ENCODE peak calls at places on chromosomes 16 and 17, in ten cellular contexts. One of them, this sample, is unnamed.

GRCh38 chr17:17523001-17523713 is 27.0 kb upstream of the RASD1 start:
- DNase-seq in BE2C: no peak
- DNase-seq in mammary epithelial cell: no peak
- DNase-seq in neural progenitor cell: peak; percentile 50
- DNase-seq in lung: no peak
- DNase-seq in GM23338: peak; percentile 25
- DNase-seq in pancreas: peak; percentile 75
- DNase-seq in breast epithelium: no peak
- DNase-seq in PC-3: no peak
- DNase-seq in ovary: no peak
- DNase-seq in this sample: no peak

GRCh38 chr17:21285164-21286065 is 904 bp downstream of the MAP2K3 start:
- DNase-seq in BE2C: no peak
- DNase-seq in mammary epithelial cell: peak; percentile 69
- DNase-seq in neural progenitor cell: peak; percentile 36
- DNase-seq in lung: no peak
- DNase-seq in GM23338: no peak
- DNase-seq in pancreas: peak; percentile 64
- DNase-seq in breast epithelium: no peak
- DNase-seq in PC-3: peak; percentile 55
- DNase-seq in ovary: peak; percentile 48
- DNase-seq in this sample: no peak

GRCh38 chr16:7209598-7209997 is 123.0 kb upstream of the RBFOX1 start:
- DNase-seq in BE2C: no peak
- DNase-seq in mammary epithelial cell: peak; percentile 0
- DNase-seq in neural progenitor cell: no peak
- DNase-seq in lung: no peak
- DNase-seq in GM23338: no peak
- DNase-seq in pancreas: no peak
- DNase-seq in breast epithelium: no peak
- DNase-seq in PC-3: no peak
- DNase-seq in ovary: no peak
- DNase-seq in this sample: no peak

GRCh38 chr17:1467898-1468492 is 12.0 kb upstream of the CRK start:
- DNase-seq in BE2C: no peak
- DNase-seq in mammary epithelial cell: no peak
- DNase-seq in neural progenitor cell: peak; percentile 40
- DNase-seq in lung: peak; percentile 81
- DNase-seq in GM23338: peak; percentile 72
- DNase-seq in pancreas: no peak
- DNase-seq in breast epithelium: no peak
- DNase-seq in PC-3: no peak
- DNase-seq in ovary: peak; percentile 43
- DNase-seq in this sample: no peak

GRCh38 chr16:84442416-84443145 is 61.9 kb downstream of the MEAK7 start:
- DNase-seq in BE2C: no peak
- DNase-seq in mammary epithelial cell: no peak
- DNase-seq in neural progenitor cell: no peak
- DNase-seq in lung: no peak
- DNase-seq in GM23338: no peak
- DNase-seq in pancreas: no peak
- DNase-seq in breast epithelium: no peak
- DNase-seq in PC-3: no peak
- DNase-seq in ovary: no peak
- DNase-seq in this sample: no peak

GRCh38 chr16:83336630-83337029 is 471.1 kb upstream of the HSBP1 start:
- DNase-seq in BE2C: no peak
- DNase-seq in mammary epithelial cell: peak; percentile 61
- DNase-seq in neural progenitor cell: no peak
- DNase-seq in lung: no peak
- DNase-seq in GM23338: no peak
- DNase-seq in pancreas: no peak
- DNase-seq in breast epithelium: no peak
- DNase-seq in PC-3: no peak
- DNase-seq in ovary: no peak
- DNase-seq in this sample: no peak

GRCh38 chr17:73072254-73072962 is 20.1 kb downstream of the SLC39A11 start:
- DNase-seq in BE2C: no peak
- DNase-seq in mammary epithelial cell: no peak
- DNase-seq in neural progenitor cell: no peak
- DNase-seq in lung: no peak
- DNase-seq in GM23338: no peak
- DNase-seq in pancreas: no peak
- DNase-seq in breast epithelium: peak; percentile 14
- DNase-seq in PC-3: no peak
- DNase-seq in ovary: no peak
- DNase-seq in this sample: no peak

GRCh38 chr17:72863511-72864175 is 228.8 kb downstream of the SLC39A11 start:
- DNase-seq in BE2C: no peak
- DNase-seq in mammary epithelial cell: no peak
- DNase-seq in neural progenitor cell: peak; percentile 18
- DNase-seq in lung: no peak
- DNase-seq in GM23338: no peak
- DNase-seq in pancreas: no peak
- DNase-seq in breast epithelium: no peak
- DNase-seq in PC-3: no peak
- DNase-seq in ovary: no peak
- DNase-seq in this sample: no peak

GRCh38 chr16:89198417-89199240 is 1.7 kb downstream of the SLC22A31 start:
- DNase-seq in BE2C: no peak
- DNase-seq in mammary epithelial cell: no peak
- DNase-seq in neural progenitor cell: no peak
- DNase-seq in lung: no peak
- DNase-seq in GM23338: no peak
- DNase-seq in pancreas: peak; percentile 32
- DNase-seq in breast epithelium: no peak
- DNase-seq in PC-3: no peak
- DNase-seq in ovary: no peak
- DNase-seq in this sample: no peak

GRCh38 chr16:4846901-4847773 is at the start of the genes GLYR1 and UBN1:
- DNase-seq in BE2C: peak; percentile 100
- DNase-seq in mammary epithelial cell: peak; percentile 97
- DNase-seq in neural progenitor cell: peak; percentile 100
- DNase-seq in lung: peak; percentile 99
- DNase-seq in GM23338: peak; percentile 99
- DNase-seq in pancreas: peak; percentile 100
- DNase-seq in breast epithelium: peak; percentile 100
- DNase-seq in PC-3: peak; percentile 94
- DNase-seq in ovary: peak; percentile 99
- DNase-seq in this sample: peak; percentile 99

GRCh38 chr17:9905902-9906301 is 831 bp upstream of the RCVRN start:
- DNase-seq in BE2C: no peak
- DNase-seq in mammary epithelial cell: no peak
- DNase-seq in neural progenitor cell: peak; percentile 66
- DNase-seq in lung: no peak
- DNase-seq in GM23338: peak; percentile 77
- DNase-seq in pancreas: no peak
- DNase-seq in breast epithelium: no peak
- DNase-seq in PC-3: peak; percentile 35
- DNase-seq in ovary: no peak
- DNase-seq in this sample: no peak

GRCh38 chr16:74792225-74792624 is 17.6 kb upstream of the FA2H start:
- DNase-seq in BE2C: no peak
- DNase-seq in mammary epithelial cell: no peak
- DNase-seq in neural progenitor cell: no peak
- DNase-seq in lung: no peak
- DNase-seq in GM23338: no peak
- DNase-seq in pancreas: no peak
- DNase-seq in breast epithelium: no peak
- DNase-seq in PC-3: no peak
- DNase-seq in ovary: no peak
- DNase-seq in this sample: no peak

GRCh38 chr17:73972901-73973300 is 230.6 kb upstream of the RPL38 start:
- DNase-seq in BE2C: no peak
- DNase-seq in mammary epithelial cell: no peak
- DNase-seq in neural progenitor cell: no peak
- DNase-seq in lung: no peak
- DNase-seq in GM23338: no peak
- DNase-seq in pancreas: no peak
- DNase-seq in breast epithelium: no peak
- DNase-seq in PC-3: no peak
- DNase-seq in ovary: no peak
- DNase-seq in this sample: no peak

DNA sequence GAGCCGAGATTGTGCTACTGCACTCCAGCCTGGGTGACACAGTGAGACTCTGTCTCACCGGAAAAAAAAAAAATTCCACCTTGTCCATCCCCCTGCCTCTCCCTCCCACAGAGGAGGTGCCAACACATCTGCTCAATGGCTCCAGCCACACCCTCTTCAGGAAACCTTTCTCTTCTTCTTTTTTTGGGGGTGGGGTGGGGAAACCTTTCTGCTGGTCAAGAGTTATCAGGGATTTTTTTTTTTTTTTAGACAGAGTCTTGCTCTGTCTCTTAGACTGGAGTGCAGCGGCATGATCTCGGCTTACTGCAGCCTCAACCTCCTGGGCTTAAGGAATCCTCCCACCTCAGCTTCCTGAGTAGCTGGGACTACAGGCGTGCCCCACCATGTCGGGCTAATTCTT is 18.7 kb downstream of the TNS4 start:
- DNase-seq in BE2C: no peak
- DNase-seq in mammary epithelial cell: peak; percentile 65
- DNase-seq in neural progenitor cell: no peak
- DNase-seq in lung: no peak
- DNase-seq in GM23338: no peak
- DNase-seq in pancreas: no peak
- DNase-seq in breast epithelium: no peak
- DNase-seq in PC-3: peak; percentile 24
- DNase-seq in ovary: no peak
- DNase-seq in this sample: no peak
- H3K4me1 ChIP-seq in BE2C: peaks cover 4% of the 10 kb centered on the region
- H3K4me1 ChIP-seq in mammary epithelial cell: peaks cover 59% of the 10 kb centered on the region
- H3K4me1 ChIP-seq in neural progenitor cell: peaks cover 3% of the 10 kb centered on the region
- H3K4me1 ChIP-seq in lung: no peaks in the 10 kb centered on the region
- H3K4me1 ChIP-seq in GM23338: peaks cover 23% of the 10 kb centered on the region
- H3K4me1 ChIP-seq in pancreas: no peaks in the 10 kb centered on the region
- H3K4me1 ChIP-seq in breast epithelium: peaks cover 11% of the 10 kb centered on the region
- H3K4me1 ChIP-seq in PC-3: peaks cover 49% of the 10 kb centered on the region
- H3K4me1 ChIP-seq in ovary: peaks cover 7% of the 10 kb centered on the region
- H3K4me1 ChIP-seq in this sample: peaks cover 12% of the 10 kb centered on the region

GRCh38 chr16:3004781-3005284 is 7.9 kb upstream of the CLDN9 start:
- DNase-seq in BE2C: no peak
- DNase-seq in mammary epithelial cell: no peak
- DNase-seq in neural progenitor cell: peak; percentile 38
- DNase-seq in lung: peak; percentile 64
- DNase-seq in GM23338: peak; percentile 83
- DNase-seq in pancreas: peak; percentile 79
- DNase-seq in breast epithelium: no peak
- DNase-seq in PC-3: peak; percentile 38
- DNase-seq in ovary: no peak
- DNase-seq in this sample: no peak
- H3K27me3 ChIP-seq in BE2C: peaks cover 3% of the 10 kb centered on the region
- H3K27me3 ChIP-seq in mammary epithelial cell: no peaks in the 10 kb centered on the region
- H3K27me3 ChIP-seq in neural progenitor cell: peaks cover 53% of the 10 kb centered on the region
- H3K27me3 ChIP-seq in lung: no peaks in the 10 kb centered on the region
- H3K27me3 ChIP-seq in GM23338: no peaks in the 10 kb centered on the region
- H3K27me3 ChIP-seq in pancreas: no peaks in the 10 kb centered on the region
- H3K27me3 ChIP-seq in breast epithelium: peaks cover 2% of the 10 kb centered on the region
- H3K27me3 ChIP-seq in PC-3: no peaks in the 10 kb centered on the region
- H3K27me3 ChIP-seq in ovary: peaks cover 8% of the 10 kb centered on the region
- H3K27me3 ChIP-seq in this sample: peaks cover 16% of the 10 kb centered on the region

GRCh38 chr17:79269620-79270019 is 195.0 kb downstream of the ENGASE start:
- DNase-seq in BE2C: no peak
- DNase-seq in mammary epithelial cell: no peak
- DNase-seq in neural progenitor cell: no peak
- DNase-seq in lung: no peak
- DNase-seq in GM23338: peak; percentile 36
- DNase-seq in pancreas: no peak
- DNase-seq in breast epithelium: no peak
- DNase-seq in PC-3: no peak
- DNase-seq in ovary: no peak
- DNase-seq in this sample: no peak

GRCh38 chr17:79273660-79274059 is 199.0 kb downstream of the ENGASE start:
- DNase-seq in BE2C: no peak
- DNase-seq in mammary epithelial cell: no peak
- DNase-seq in neural progenitor cell: no peak
- DNase-seq in lung: no peak
- DNase-seq in GM23338: no peak
- DNase-seq in pancreas: peak; percentile 54
- DNase-seq in breast epithelium: no peak
- DNase-seq in PC-3: no peak
- DNase-seq in ovary: no peak
- DNase-seq in this sample: no peak

GRCh38 chr17:79272220-79272619 is 197.6 kb downstream of the ENGASE start:
- DNase-seq in BE2C: no peak
- DNase-seq in mammary epithelial cell: no peak
- DNase-seq in neural progenitor cell: no peak
- DNase-seq in lung: no peak
- DNase-seq in GM23338: no peak
- DNase-seq in pancreas: no peak
- DNase-seq in breast epithelium: no peak
- DNase-seq in PC-3: no peak
- DNase-seq in ovary: no peak
- DNase-seq in this sample: no peak

GRCh38 chr17:79276824-79277223 is 202.2 kb downstream of the ENGASE start:
- DNase-seq in BE2C: no peak
- DNase-seq in mammary epithelial cell: no peak
- DNase-seq in neural progenitor cell: no peak
- DNase-seq in lung: no peak
- DNase-seq in GM23338: no peak
- DNase-seq in pancreas: peak; percentile 92
- DNase-seq in breast epithelium: no peak
- DNase-seq in PC-3: no peak
- DNase-seq in ovary: no peak
- DNase-seq in this sample: no peak

GRCh38 chr17:79272666-79273219 is 198.1 kb downstream of the ENGASE start:
- DNase-seq in BE2C: peak; percentile 37
- DNase-seq in mammary epithelial cell: peak; percentile 55
- DNase-seq in neural progenitor cell: no peak
- DNase-seq in lung: no peak
- DNase-seq in GM23338: no peak
- DNase-seq in pancreas: peak; percentile 69
- DNase-seq in breast epithelium: no peak
- DNase-seq in PC-3: peak; percentile 57
- DNase-seq in ovary: no peak
- DNase-seq in this sample: no peak
- TF ChIP-seq CTCF in BE2C: no peak
- TF ChIP-seq CTCF in mammary epithelial cell: no peak
- TF ChIP-seq CTCF in neural progenitor cell: no peak
- TF ChIP-seq CTCF in lung: no peak
- TF ChIP-seq CTCF in GM23338: no peak
- TF ChIP-seq CTCF in pancreas: no peak
- TF ChIP-seq CTCF in breast epithelium: no peak
- TF ChIP-seq CTCF in PC-3: peak; percentile 37
- TF ChIP-seq CTCF in ovary: no peak
- TF ChIP-seq CTCF in this sample: no peak

DNA sequence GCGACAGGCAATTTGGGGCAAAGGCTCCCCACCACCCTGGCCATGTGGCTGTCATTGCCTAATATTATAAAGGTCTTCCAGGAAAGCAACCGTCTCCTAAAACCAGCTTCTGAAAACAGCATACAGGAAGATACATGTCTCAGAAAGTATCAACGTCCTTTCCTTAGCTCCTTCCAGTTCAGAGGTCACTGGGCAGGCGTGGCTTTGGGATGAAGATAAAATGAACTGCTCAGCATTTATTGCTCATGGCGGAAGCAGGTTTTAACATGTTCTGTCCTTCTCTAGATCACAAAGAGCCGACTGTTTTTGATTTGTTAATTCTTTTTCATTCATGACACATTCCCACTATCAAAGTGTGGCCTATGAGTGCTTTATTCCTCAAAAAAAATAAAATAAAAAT is 8.0 kb downstream of the CFAP20 start:
- DNase-seq in BE2C: no peak
- DNase-seq in mammary epithelial cell: peak; percentile 73
- DNase-seq in neural progenitor cell: no peak
- DNase-seq in lung: no peak
- DNase-seq in GM23338: no peak
- DNase-seq in pancreas: no peak
- DNase-seq in breast epithelium: no peak
- DNase-seq in PC-3: no peak
- DNase-seq in ovary: no peak
- DNase-seq in this sample: no peak
- H3K4me1 ChIP-seq in BE2C: peaks cover 38% of the 10 kb centered on the region
- H3K4me1 ChIP-seq in mammary epithelial cell: peaks cover 32% of the 10 kb centered on the region
- H3K4me1 ChIP-seq in neural progenitor cell: peaks cover 22% of the 10 kb centered on the region
- H3K4me1 ChIP-seq in lung: peaks cover 54% of the 10 kb centered on the region
- H3K4me1 ChIP-seq in GM23338: peaks cover 8% of the 10 kb centered on the region
- H3K4me1 ChIP-seq in pancreas: peaks cover 38% of the 10 kb centered on the region
- H3K4me1 ChIP-seq in breast epithelium: no peaks in the 10 kb centered on the region
- H3K4me1 ChIP-seq in PC-3: peaks cover 25% of the 10 kb centered on the region
- H3K4me1 ChIP-seq in ovary: peaks cover 34% of the 10 kb centered on the region
- H3K4me1 ChIP-seq in this sample: no peaks in the 10 kb centered on the region

This sample was measured in right atrium auricular region.